ENCODE peak calls at places on chromosomes 5 and 9, in five cellular contexts. H is K562, A is HCT116, P is vagina, W is endothelial cell of umbilical vein. Q is an unnamed sample. For H3K27me3, the result is how much of the 10 kb centered on the place peaks cover.

GRCh38 chr9:15592317-15592716 is 39.5 kb downstream of the CCDC171 start:
- DNase-seq in A (no peak), W (no peak), P (no peak), H (no peak), Q (no peak)

GRCh38 chr5:34053571-34054271 is 10.7 kb upstream of the C1QTNF3 start:
- DNase-seq in P (no peak), H (no peak), A (no peak), W (no peak), Q (no peak)

GRCh38 chr5:103114440-103114839 is 5.5 kb downstream of the GIN1 start:
- DNase-seq in A (no peak), W (no peak), P (no peak), H (no peak), Q (no peak)

GRCh38 chr9:135590486-135591079 is 29.0 kb downstream of the PAEP start:
- DNase-seq in A (no peak), P (peak), W (no peak), H (no peak), Q (peak)

GRCh38 chr5:135973323-135974018 is 18.7 kb upstream of the LECT2 start:
- DNase-seq in A (no peak), H (no peak), W (no peak), P (no peak), Q (no peak)

GRCh38 chr5:91301459-91301858 is 81.7 kb downstream of the ARRDC3 start:
- DNase-seq in A (no peak), H (no peak), W (no peak), P (no peak), Q (no peak)

GRCh38 chr9:124766815-124767554 is 4.1 kb downstream of the NR6A1 start:
- DNase-seq in A (no peak), H (no peak), P (no peak), W (no peak), Q (no peak)

GRCh38 chr5:95631265-95631957 is 11.5 kb downstream of the GPR150 start:
- DNase-seq in H (no peak), A (no peak), W (peak), P (no peak), Q (no peak)

GRCh38 chr9:70262948-70263347 is 4.2 kb downstream of the SMC5 start:
- DNase-seq in P (no peak), W (no peak), H (no peak), A (no peak), Q (no peak)

GRCh38 chr5:176660860-176661641 is 13.8 kb downstream of the TSPAN17 start:
- DNase-seq in W (peak), P (no peak), H (peak), A (peak), Q (peak)

DNA sequence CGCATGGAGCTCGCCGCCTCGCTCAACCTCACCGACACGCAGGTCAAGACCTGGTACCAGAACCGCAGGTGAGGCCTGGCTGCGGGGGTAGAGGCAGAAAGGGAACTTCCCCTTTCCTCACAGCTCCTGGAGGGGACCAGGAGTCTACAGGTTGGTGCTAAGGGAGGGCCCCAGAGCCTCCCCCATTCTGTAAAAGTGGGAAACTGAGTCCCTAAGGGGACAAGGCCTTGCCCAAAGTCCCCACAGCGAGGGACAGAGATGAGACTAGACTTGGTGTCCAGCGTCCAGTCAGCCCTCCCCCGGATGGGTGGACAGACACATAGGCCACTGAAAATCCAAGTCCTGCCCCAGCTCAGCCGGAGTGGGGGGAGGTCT is 5.1 kb downstream of the BARHL1 start:
- DNase-seq in P (no peak), H (no peak), W (no peak), A (no peak), Q (no peak)
- H3K27me3 ChIP-seq in P (under half), H (under half), W (half or more), A (under half), Q (half or more)

DNA sequence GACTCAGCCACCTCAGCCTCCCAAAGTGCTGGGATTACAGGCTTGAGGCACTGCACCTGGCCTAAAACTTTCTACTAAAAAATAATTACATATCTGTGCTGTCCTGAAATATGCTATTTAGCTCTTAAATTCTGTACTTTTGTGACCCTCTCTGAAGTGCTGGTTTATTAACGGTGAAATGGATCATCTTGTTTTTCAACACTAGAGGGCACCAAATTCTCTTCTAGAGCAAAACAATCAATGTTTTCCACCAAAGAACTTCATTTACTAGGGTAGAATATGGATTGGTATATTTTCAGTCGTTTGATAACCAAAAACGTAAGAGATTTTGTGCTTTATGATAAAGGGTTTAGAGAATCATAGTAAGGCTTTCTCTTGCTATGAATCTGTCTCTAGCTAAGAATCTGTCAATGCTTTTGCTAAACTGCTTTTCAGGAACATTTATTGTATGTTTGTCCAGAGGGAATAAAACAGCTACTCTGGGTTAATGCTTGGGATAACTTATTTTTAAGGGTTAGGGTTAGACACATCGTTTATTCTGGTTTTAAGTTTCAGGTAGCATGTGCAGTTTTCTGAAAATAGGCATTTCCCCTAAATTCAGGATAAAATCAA is 63.6 kb downstream of the RNF180 start:
- DNase-seq in H (peak), A (no peak), W (peak), P (no peak), Q (no peak)
- TF ChIP-seq POLR2AphosphoS5 in H (no peak), A (no peak), W (no peak), P (no peak), Q (no peak)

DNA sequence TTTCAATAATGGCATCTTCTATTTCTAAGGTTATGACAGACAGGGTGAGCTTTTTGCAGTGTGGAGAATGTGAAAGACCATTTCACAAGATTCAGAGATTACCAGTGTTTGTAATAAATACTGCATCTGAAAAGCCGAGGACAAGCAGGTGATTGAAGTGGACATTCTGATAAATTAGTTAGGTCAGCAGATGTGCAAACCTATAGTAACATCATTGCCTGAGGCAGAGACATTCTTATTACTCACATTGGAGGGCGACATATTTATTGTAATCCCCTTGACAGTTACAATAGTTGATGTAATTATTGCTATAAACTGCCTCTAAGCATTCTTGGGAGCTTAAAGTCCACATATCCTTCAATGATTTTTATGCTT is 3.3 kb downstream of the RASGRF2 start:
- DNase-seq in P (no peak), A (no peak), W (no peak), H (no peak), Q (no peak)
- H3K27me3 ChIP-seq in P (under half), A (under half), W (under half), H (under half), Q (under half)

GRCh38 chr5:57455511-57455910 is 27.1 kb downstream of the ACTBL2 start:
- DNase-seq in P (no peak), A (no peak), W (no peak), H (no peak), Q (no peak)

GRCh38 chr5:57452885-57453284 is 29.7 kb downstream of the ACTBL2 start:
- DNase-seq in H (no peak), W (no peak), P (no peak), A (no peak), Q (no peak)

GRCh38 chr5:57456056-57456455 is 26.6 kb downstream of the ACTBL2 start:
- DNase-seq in P (no peak), H (no peak), W (no peak), A (no peak), Q (no peak)

GRCh38 chr5:57454896-57455295 is 27.7 kb downstream of the ACTBL2 start:
- DNase-seq in H (no peak), A (no peak), P (no peak), W (no peak), Q (no peak)

GRCh38 chr5:57453728-57454127 is 28.9 kb downstream of the ACTBL2 start:
- DNase-seq in A (no peak), P (no peak), W (no peak), H (no peak), Q (no peak)
- TF ChIP-seq POLR2AphosphoS5 in A (no peak), P (no peak), W (no peak), H (no peak), Q (no peak)